ENCODE peak calls at places on chromosomes 5 and 9, in five cellular contexts. Q, A, Y, N and S are unnamed samples.

GRCh38 chr5:35856186-35857003 is at the start of gene IL7R:
- DNase-seq in Y (no peak), Q (no peak), A (no peak), N (no peak), S (no peak)

GRCh38 chr9:116978155-116978554 is 291.1 kb downstream of the TRIM32 start:
- DNase-seq in A (no peak), Q (no peak), Y (no peak), N (no peak), S (no peak)

GRCh38 chr5:79464695-79465332 is 49.1 kb downstream of the HOMER1 start:
- DNase-seq in Y (no peak), Q (peak; percentile 47), N (no peak), A (no peak), S (no peak)

GRCh38 chr5:102582706-102583105 is 83.9 kb upstream of the SLCO6A1 start:
- DNase-seq in A (no peak), Y (no peak), N (no peak), Q (no peak), S (no peak)

GRCh38 chr5:107368593-107368992 is 302.1 kb downstream of the EFNA5 start:
- DNase-seq in Q (no peak), A (no peak), Y (no peak), N (no peak), S (no peak)

GRCh38 chr9:131122158-131122557 is 3.2 kb upstream of the NUP214 start:
- DNase-seq in Y (no peak), Q (no peak), N (no peak), A (no peak), S (no peak)

GRCh38 chr9:14441976-14442651 is 128.2 kb upstream of the NFIB start:
- DNase-seq in Y (no peak), Q (no peak), N (no peak), A (peak; percentile 55), S (no peak)

GRCh38 chr9:93319992-93320490 is 131.4 kb upstream of the FAM120A start:
- DNase-seq in N (no peak), Y (no peak), Q (no peak), A (no peak), S (no peak)

GRCh38 chr5:172929371-172929838 is 29.8 kb upstream of the RPL26L1 start:
- DNase-seq in N (no peak), A (no peak), Q (no peak), Y (peak; percentile 86), S (no peak)

GRCh38 chr5:144195443-144195842 is 24.8 kb downstream of the KCTD16 start:
- DNase-seq in A (no peak), Y (no peak), N (no peak), Q (no peak), S (no peak)

GRCh38 chr9:27787941-27788340 is 214.7 kb upstream of the C9orf72 start:
- DNase-seq in A (peak; percentile 26), N (no peak), Y (no peak), Q (no peak), S (no peak)

GRCh38 chr5:97062046-97062445 is 80.4 kb downstream of the LIX1 start:
- DNase-seq in Q (no peak), A (no peak), N (no peak), Y (no peak), S (no peak)

GRCh38 chr5:140402258-140403074 is 833 bp downstream of the ANKHD1 start:
- DNase-seq in N (peak; percentile 11), Y (no peak), A (peak; percentile 85), Q (peak; percentile 44), S (peak; percentile 42)

GRCh38 chr9:22986556-22986955 is 539.9 kb downstream of the DMRTA1 start:
- DNase-seq in N (no peak), Q (no peak), A (no peak), Y (no peak), S (no peak)

GRCh38 chr5:172377856-172378255 is 76.5 kb downstream of the SH3PXD2B start:
- DNase-seq in Y (no peak), A (no peak), N (no peak), Q (no peak), S (no peak)

GRCh38 chr5:115262405-115263247 is at the start of gene PGGT1B:
- DNase-seq in Y (no peak), A (peak; percentile 84), Q (peak; percentile 80), N (peak; percentile 28), S (peak; percentile 52)

GRCh38 chr5:79240561-79240960 is 4.6 kb downstream of the JMY start:
- DNase-seq in Y (no peak), A (no peak), N (no peak), Q (no peak), S (no peak)

GRCh38 chr5:36741138-36741537 is 134.7 kb downstream of the SLC1A3 start:
- DNase-seq in Y (no peak), A (no peak), N (no peak), Q (no peak), S (no peak)

GRCh38 chr5:180441577-180441976 is 52.6 kb upstream of the CNOT6 start:
- DNase-seq in Y (no peak), A (peak; percentile 17), Q (no peak), N (no peak), S (no peak)

GRCh38 chr5:67984546-67984945 is 231.0 kb upstream of the PIK3R1 start:
- DNase-seq in Y (no peak), A (no peak), Q (no peak), N (no peak), S (no peak)

GRCh38 chr5:156326718-156327259 is at the start of gene SGCD:
- DNase-seq in Y (peak; percentile 74), Q (no peak), A (peak; percentile 2), N (no peak), S (no peak)